ENCODE peak calls at places on chromosome 22, in four cellular contexts. X is H1, K is HCT116, M is Panc1. I is an unnamed sample.
A peak's percentile ranks its signal among the peaks of the same experiment; 100 is the strongest.

GRCh38 chr22:24768537-24769374 is 5.8 kb downstream of the PIWIL3 start:
- DNase-seq in X (no peak), K (peak; percentile 54), M (no peak), I (peak; percentile 85)

GRCh38 chr22:19875061-19875530 is 20.4 kb upstream of the GNB1L start:
- DNase-seq in X (no peak), K (no peak), M (no peak), I (no peak)

GRCh38 chr22:39654959-39655579 is 84.5 kb downstream of the CACNA1I start:
- DNase-seq in X (no peak), K (no peak), M (no peak), I (peak; percentile 39)

GRCh38 chr22:32545801-32546200 is 71.2 kb downstream of the FBXO7 start:
- DNase-seq in X (no peak), K (no peak), M (no peak), I (no peak)

GRCh38 chr22:27839261-27839660 is 37.7 kb upstream of the MN1 start:
- DNase-seq in X (no peak), K (no peak), M (no peak), I (no peak)

GRCh38 chr22:33542722-33543121 is 377.6 kb downstream of the LARGE1 start:
- DNase-seq in X (no peak), K (no peak), M (no peak), I (no peak)

GRCh38 chr22:39739338-39740027 is 154.1 kb downstream of the ENTHD1 start:
- DNase-seq in X (no peak), K (no peak), M (no peak), I (no peak)

GRCh38 chr22:28978158-28978557 is 83.5 kb downstream of the C22orf31 start:
- DNase-seq in X (no peak), K (peak; percentile 40), M (no peak), I (no peak)

GRCh38 chr22:40335358-40335757 is 10.9 kb upstream of the ADSL start:
- DNase-seq in X (no peak), K (no peak), M (no peak), I (no peak)

GRCh38 chr22:49322861-49323622 is 504.6 kb downstream of the BRD1 start:
- DNase-seq in X (no peak), K (no peak), M (no peak), I (peak; percentile 8)

GRCh38 chr22:27046126-27046525 is 388.7 kb downstream of the MIAT start:
- DNase-seq in X (no peak), K (no peak), M (no peak), I (peak; percentile 27)

GRCh38 chr22:22060200-22061084 is 77.9 kb upstream of the TOP3B start:
- DNase-seq in X (peak; percentile 23), K (peak; percentile 22), M (peak; percentile 24), I (peak; percentile 71)

DNA sequence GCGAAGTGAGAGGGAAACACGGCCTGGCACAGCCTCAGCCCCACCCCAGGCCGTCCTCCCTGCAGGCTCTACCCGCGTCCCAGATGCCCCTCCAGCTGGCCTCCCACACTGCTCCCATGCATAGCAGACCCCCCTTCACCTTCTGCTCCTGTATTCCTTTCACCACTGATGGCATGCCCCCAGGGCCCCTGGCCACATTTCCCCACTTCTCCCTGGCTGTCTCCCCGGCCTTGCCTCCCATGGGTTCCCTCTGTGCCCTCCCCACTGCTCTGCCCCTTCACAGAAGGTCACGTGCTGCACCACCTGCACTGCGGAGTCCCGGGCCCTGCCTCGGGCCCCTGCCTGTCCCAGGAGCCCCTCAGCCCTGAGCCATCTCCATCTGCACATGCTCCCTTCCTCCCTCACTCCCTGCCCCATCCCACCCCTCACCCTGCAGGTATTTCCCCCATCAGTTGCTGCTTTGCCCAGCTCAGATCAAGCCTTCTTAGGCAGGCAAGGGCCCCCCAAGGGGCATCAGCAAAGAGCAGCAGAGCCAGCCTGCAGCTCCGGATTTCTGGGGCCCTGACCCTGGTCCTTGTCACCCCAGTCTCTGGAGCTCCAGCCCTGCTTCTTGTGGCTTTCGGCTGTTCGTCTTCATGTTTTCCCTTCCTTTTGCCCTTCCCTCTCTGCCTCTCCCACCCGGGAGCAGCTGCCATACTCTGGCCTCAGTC is 46.4 kb downstream of the GAB4 start:
- DNase-seq in X (no peak), K (no peak), M (no peak), I (no peak)
- TF ChIP-seq SIN3A in X (no peak), K (no peak), M (no peak), I (no peak)

GRCh38 chr22:37660709-37661045 is 2.2 kb downstream of the PDXP start:
- DNase-seq in X (no peak), K (no peak), M (no peak), I (no peak)
- H3K27ac ChIP-seq in X (no peak overlapping the region), K (no peak overlapping the region), M (no peak overlapping the region), I (peak overlapping the region; percentile 7)

GRCh38 chr22:42948205-42948804 is 66.6 kb downstream of the PACSIN2 start:
- DNase-seq in X (no peak), K (no peak), M (no peak), I (no peak)

GRCh38 chr22:42951093-42951710 is 63.7 kb downstream of the PACSIN2 start:
- DNase-seq in X (no peak), K (no peak), M (no peak), I (no peak)

GRCh38 chr22:42950281-42950680 is 64.7 kb downstream of the PACSIN2 start:
- DNase-seq in X (no peak), K (no peak), M (no peak), I (no peak)

GRCh38 chr22:42947211-42947990 is 67.5 kb downstream of the PACSIN2 start:
- DNase-seq in X (no peak), K (peak; percentile 73), M (no peak), I (no peak)

GRCh38 chr22:42949159-42949558 is 65.8 kb downstream of the PACSIN2 start:
- DNase-seq in X (no peak), K (no peak), M (no peak), I (no peak)
- TF ChIP-seq SIN3A in X (no peak), K (no peak), M (no peak), I (no peak)

DNA sequence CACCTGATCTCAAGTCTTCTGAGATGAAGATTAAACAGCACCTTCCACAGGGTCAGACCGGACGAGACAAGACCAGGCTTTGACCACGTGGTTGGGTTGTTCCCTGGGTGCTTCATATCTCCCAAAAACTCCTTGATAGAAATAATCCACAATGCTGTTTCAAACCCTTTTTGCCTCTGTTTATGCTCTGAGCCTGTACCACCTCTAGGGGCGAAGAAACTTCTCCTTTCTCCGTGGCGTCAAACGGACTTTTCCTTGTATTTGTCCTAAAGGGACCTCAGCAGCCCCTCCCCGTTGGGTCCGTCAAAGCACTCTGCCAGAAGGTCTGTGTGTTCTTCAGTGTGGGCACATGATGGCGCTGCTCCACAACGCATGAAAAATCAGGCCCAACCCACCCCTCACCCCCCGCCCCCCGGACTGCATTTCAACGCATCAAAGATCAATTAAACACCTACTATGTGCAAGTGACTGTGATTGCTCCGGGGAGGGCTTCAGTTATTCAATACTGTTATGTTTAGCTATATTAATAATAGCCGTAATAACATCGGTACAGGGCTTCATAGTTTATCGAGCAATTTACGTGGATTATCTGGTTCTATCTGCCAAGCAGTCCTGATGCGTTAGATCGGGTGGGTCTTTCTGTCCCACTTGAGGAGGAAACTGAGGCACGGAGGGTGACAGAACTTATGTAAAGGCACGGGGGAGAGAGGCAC is 17.3 kb upstream of the EIF3D start:
- DNase-seq in X (peak; percentile 51), K (peak; percentile 73), M (no peak), I (peak; percentile 86)
- H3K27ac ChIP-seq in X (no peak overlapping the region), K (no peak overlapping the region), M (peak overlapping the region; percentile 81), I (no peak overlapping the region)

DNA sequence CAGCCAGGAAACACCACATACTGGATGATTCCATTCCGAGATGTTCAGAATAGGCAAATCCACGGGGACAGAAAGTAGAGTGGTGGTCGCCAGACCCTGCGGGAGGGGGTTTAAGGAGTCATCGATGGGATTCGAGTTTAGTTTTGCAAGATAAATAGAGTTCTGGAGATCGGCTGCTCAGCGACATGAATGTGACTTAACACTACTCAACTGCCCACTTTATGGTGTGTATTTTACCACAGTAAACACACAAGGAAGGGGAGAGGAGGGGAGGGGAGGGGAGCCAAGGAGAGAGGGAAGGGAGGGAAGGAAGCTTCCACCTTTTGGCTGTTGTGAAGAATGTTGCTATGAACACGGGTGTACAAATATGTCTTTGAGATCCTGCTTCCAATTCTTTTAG is 10.4 kb upstream of the ARHGAP8 start:
- DNase-seq in X (no peak), K (no peak), M (no peak), I (peak; percentile 5)
- TF ChIP-seq SIN3A in X (no peak), K (no peak), M (no peak), I (no peak)